ENCODE peak calls at places on chromosomes 13 and 19, in seven cellular contexts. X is activated CD4-positive, alpha-beta T cell treated with anti-CD3 and anti-CD28 coated beads, Interleukin-2, amount 10 ng/mL, durations not matched to agents 7 days and 5 days; E is IMR-90; O is activated CD8-positive, alpha-beta memory T cell treated with anti-CD3 and anti-CD28 coated beads, Interleukin-2, amount 10 ng/mL, durations not matched to agents 7 days and 5 days; V is cardiac fibroblast; M is SW 1271; D is COR-L47. L is an unnamed sample.
A peak's percentile ranks its signal among the peaks of the same experiment; 100 is the strongest.

GRCh38 chr19:14081797-14082674 is 3.5 kb downstream of the C19orf67 start:
- DNase-seq in D (no peak), O (peak; percentile 54), X (peak; percentile 25), E (peak; percentile 27), V (no peak), M (no peak), L (no peak)

GRCh38 chr19:2475702-2476450 is at the start of gene GADD45B:
- DNase-seq in O (peak; percentile 97), M (peak; percentile 91), X (peak; percentile 97), D (peak; percentile 92), V (peak; percentile 99), E (peak; percentile 97), L (peak; percentile 100)

GRCh38 chr13:110652231-110652730 is 36.9 kb downstream of the NAXD start:
- DNase-seq in V (no peak), D (no peak), O (no peak), E (no peak), X (no peak), M (no peak), L (no peak)

GRCh38 chr13:93614776-93615175 is 388.2 kb downstream of the GPC6 start:
- DNase-seq in X (no peak), E (peak; percentile 48), M (no peak), V (no peak), O (no peak), D (no peak), L (no peak)

GRCh38 chr13:37407156-37407555 is 191.4 kb downstream of the POSTN start:
- DNase-seq in V (no peak), D (no peak), O (no peak), E (peak; percentile 16), M (no peak), X (no peak), L (no peak)

GRCh38 chr19:38524994-38525634 is 91.6 kb downstream of the RYR1 start:
- DNase-seq in E (no peak), O (no peak), V (no peak), M (no peak), X (no peak), D (no peak), L (no peak)

GRCh38 chr13:95471960-95472359 is 80.6 kb upstream of the CLDN10 start:
- DNase-seq in V (no peak), M (no peak), O (no peak), X (no peak), E (no peak), D (no peak), L (no peak)

GRCh38 chr13:110442946-110443632 is 118.4 kb downstream of the RAB20 start:
- DNase-seq in M (no peak), X (no peak), D (no peak), O (no peak), V (peak; percentile 81), E (peak; percentile 75), L (no peak)

GRCh38 chr19:16527971-16528521 is 14.2 kb downstream of the CHERP start:
- DNase-seq in O (peak; percentile 59), D (no peak), X (peak; percentile 55), M (no peak), E (no peak), V (peak; percentile 32), L (peak; percentile 26)

GRCh38 chr13:23496255-23496654 is 62.8 kb upstream of the SACS start:
- DNase-seq in V (no peak), M (no peak), D (no peak), O (no peak), X (no peak), E (no peak), L (no peak)

GRCh38 chr19:42627916-42628315 is 33.2 kb upstream of the CEACAM8 start:
- DNase-seq in O (no peak), E (no peak), M (no peak), D (no peak), V (no peak), X (no peak), L (no peak)

GRCh38 chr13:45846681-45847080 is 4.9 kb downstream of the SIAH3 start:
- DNase-seq in V (no peak), D (no peak), O (no peak), X (no peak), M (no peak), E (no peak), L (no peak)

GRCh38 chr19:51691122-51692064 is 1.7 kb upstream of the SPACA6 start:
- DNase-seq in D (no peak), M (no peak), O (no peak), E (peak; percentile 65), X (no peak), V (peak; percentile 69), L (no peak)

GRCh38 chr19:47573076-47574026 is at the start of gene ZNF541:
- DNase-seq in E (peak; percentile 12), D (no peak), M (no peak), O (peak; percentile 74), V (peak; percentile 35), X (peak; percentile 78), L (peak; percentile 45)

GRCh38 chr13:36685912-36686311 is 12.1 kb downstream of the SERTM1 start:
- DNase-seq in X (no peak), V (peak; percentile 63), D (no peak), M (no peak), O (no peak), E (peak; percentile 6), L (no peak)

GRCh38 chr13:74290324-74290773 is 156.1 kb upstream of the KLF12 start:
- DNase-seq in M (no peak), E (peak; percentile 79), D (peak; percentile 93), X (peak; percentile 48), O (peak; percentile 48), V (peak; percentile 87), L (peak; percentile 82)

GRCh38 chr13:45820106-45820838 is 31.3 kb downstream of the SIAH3 start:
- DNase-seq in V (no peak), E (no peak), M (no peak), D (no peak), O (no peak), X (no peak), L (no peak)

GRCh38 chr19:46958542-46958941 is 61.1 kb upstream of the NPAS1 start:
- DNase-seq in O (peak; percentile 63), E (peak; percentile 52), D (no peak), X (no peak), M (no peak), V (peak; percentile 86), L (no peak)

GRCh38 chr19:19081642-19082151 is 17.9 kb downstream of the SLC25A42 start:
- DNase-seq in X (no peak), O (no peak), M (no peak), V (peak; percentile 57), D (no peak), E (peak; percentile 50), L (no peak)

GRCh38 chr19:50501186-50501567 is 9.8 kb downstream of the JOSD2 start:
- DNase-seq in M (no peak), V (no peak), D (no peak), E (no peak), X (no peak), O (no peak), L (no peak)

GRCh38 chr13:97003071-97003470 is 8.8 kb upstream of the OXGR1 start:
- DNase-seq in V (peak; percentile 35), O (no peak), E (no peak), D (no peak), X (no peak), M (no peak), L (no peak)

GRCh38 chr13:99228737-99229691 is 28.4 kb downstream of the UBAC2 start:
- DNase-seq in D (no peak), E (peak; percentile 87), O (no peak), M (no peak), V (peak; percentile 59), X (no peak), L (peak; percentile 58)

L was measured in germinal center.